ENCODE peak calls at places on chromosomes 16 and 17, in eight cellular contexts. U is progenitor cell of endocrine pancreas, F is T follicular helper cell, K is Daoy, W is astrocyte of the cerebellum, P is T-helper 2 cell, C is tibial artery, Y is transverse colon. S is an unnamed sample.
A peak's percentile ranks its signal among the peaks of the same experiment; 100 is the strongest.

GRCh38 chr16:2720063-2720455 is at the start of gene PRSS27:
- DNase-seq in U (no peak), K (no peak), P (no peak), C (peak; percentile 59), F (no peak), Y (peak; percentile 14), W (no peak), S (no peak)

GRCh38 chr16:86998196-86999001 is 318.8 kb downstream of the C16orf95 start:
- DNase-seq in W (no peak), C (peak; percentile 58), P (no peak), K (no peak), F (no peak), U (no peak), Y (no peak), S (no peak)

GRCh38 chr16:86294535-86294934 is 215.8 kb upstream of the FOXF1 start:
- DNase-seq in U (no peak), Y (peak; percentile 41), W (no peak), C (no peak), F (no peak), K (no peak), P (no peak), S (no peak)

GRCh38 chr16:85348921-85349334 is 236.7 kb upstream of the CIBAR2 start:
- DNase-seq in K (no peak), Y (no peak), F (no peak), P (no peak), W (no peak), C (no peak), U (no peak), S (no peak)

GRCh38 chr17:5509482-5509881 is 23.1 kb downstream of the MIS12 start:
- DNase-seq in P (no peak), U (no peak), W (no peak), Y (no peak), F (no peak), C (no peak), K (peak; percentile 94), S (no peak)

GRCh38 chr17:60230358-60230757 is 80.6 kb downstream of the CA4 start:
- DNase-seq in Y (no peak), P (no peak), K (no peak), F (no peak), C (no peak), U (no peak), W (no peak), S (no peak)

GRCh38 chr16:12057276-12057675 is 80.7 kb downstream of the SNX29 start:
- DNase-seq in W (no peak), C (no peak), K (no peak), F (no peak), U (no peak), P (no peak), Y (peak; percentile 26), S (no peak)

GRCh38 chr16:23537390-23537789 is 19.8 kb downstream of the EARS2 start:
- DNase-seq in U (no peak), P (no peak), F (no peak), C (no peak), K (no peak), W (no peak), Y (no peak), S (no peak)

GRCh38 chr17:73401911-73402310 is 90.1 kb upstream of the CDC42EP4 start:
- DNase-seq in K (peak; percentile 28), Y (no peak), W (peak; percentile 6), C (no peak), U (no peak), F (no peak), P (no peak), S (no peak)

GRCh38 chr17:49646391-49647255 is 31.3 kb downstream of the SPOP start:
- DNase-seq in P (peak; percentile 12), U (no peak), K (peak; percentile 85), W (peak; percentile 53), F (no peak), Y (peak; percentile 24), C (peak; percentile 84), S (no peak)

GRCh38 chr16:74480150-74481029 is 59.1 kb upstream of the CLEC18B start:
- DNase-seq in Y (peak; percentile 86), P (no peak), K (peak; percentile 38), F (no peak), W (no peak), U (no peak), C (no peak), S (no peak)

GRCh38 chr17:43848601-43849000 is 1.6 kb downstream of the CD300LG start:
- DNase-seq in K (no peak), W (no peak), Y (no peak), F (no peak), C (no peak), P (no peak), U (no peak), S (no peak)

GRCh38 chr16:27204232-27204915 is 1.0 kb downstream of the KDM8 start:
- DNase-seq in C (no peak), K (no peak), U (no peak), W (peak; percentile 6), Y (no peak), F (no peak), P (no peak), S (no peak)

GRCh38 chr17:65278050-65278819 is 141.1 kb downstream of the RGS9 start:
- DNase-seq in W (peak; percentile 56), K (peak; percentile 66), Y (peak; percentile 72), F (peak; percentile 6), P (no peak), U (peak; percentile 41), C (no peak), S (no peak)

GRCh38 chr16:85090873-85091521 is 21.3 kb downstream of the CIBAR2 start:
- DNase-seq in U (no peak), P (no peak), W (no peak), C (no peak), F (no peak), K (no peak), Y (peak; percentile 24), S (no peak)

GRCh38 chr16:68995011-68995504 is 110.4 kb upstream of the HAS3 start:
- DNase-seq in C (no peak), F (no peak), P (no peak), U (no peak), Y (no peak), W (no peak), K (peak; percentile 35), S (no peak)

GRCh38 chr16:12235110-12235509 is 258.6 kb downstream of the SNX29 start:
- DNase-seq in U (no peak), W (no peak), C (no peak), P (no peak), K (no peak), F (no peak), Y (no peak), S (no peak)

GRCh38 chr17:63082952-63083351 is 116.9 kb downstream of the TANC2 start:
- DNase-seq in Y (no peak), W (no peak), F (no peak), K (peak; percentile 23), C (no peak), P (no peak), U (no peak), S (no peak)

GRCh38 chr17:17221329-17221728 is 15.2 kb upstream of the PLD6 start:
- DNase-seq in W (no peak), F (no peak), P (no peak), C (no peak), K (no peak), Y (no peak), U (no peak), S (no peak)

GRCh38 chr17:40827746-40828453 is 5.5 kb upstream of the KRT10 start:
- DNase-seq in K (peak; percentile 75), Y (no peak), W (no peak), F (no peak), U (no peak), C (peak; percentile 66), P (no peak), S (no peak)